ENCODE peak calls at places on chromosomes 5 and 9, in four cellular contexts. U is NCI-H524, I is H7, X is HFFc6. W is an unnamed sample.

GRCh38 chr9:37760416-37761165 is 7.0 kb downstream of the TRMT10B start:
- DNase-seq in I (no peak), U (no peak), X (peak; percentile 70), W (peak; percentile 77)

GRCh38 chr9:35470894-35471293 is 19.0 kb upstream of the RUSC2 start:
- DNase-seq in I (no peak), U (no peak), X (peak; percentile 26), W (peak; percentile 61)

GRCh38 chr9:38694676-38695075 is 25.3 kb downstream of the FAM240B start:
- DNase-seq in X (no peak), U (no peak), I (no peak), W (no peak)

GRCh38 chr5:36494756-36495637 is 111.4 kb upstream of the SLC1A3 start:
- DNase-seq in U (no peak), I (no peak), X (peak; percentile 33), W (peak; percentile 35)

GRCh38 chr9:122221223-122221811 is 7.4 kb downstream of the LHX6 start:
- DNase-seq in X (no peak), I (peak; percentile 90), U (no peak), W (no peak)

GRCh38 chr5:132237141-132237540 is 9.5 kb upstream of the P4HA2 start:
- DNase-seq in I (no peak), U (no peak), X (no peak), W (no peak)

GRCh38 chr9:105957830-105958229 is 263.5 kb downstream of the TMEM38B start:
- DNase-seq in U (no peak), I (peak; percentile 1), X (no peak), W (no peak)

GRCh38 chr5:67809589-67809988 is 406.0 kb upstream of the PIK3R1 start:
- DNase-seq in I (no peak), X (no peak), U (no peak), W (no peak)

GRCh38 chr9:113476511-113476916 is 13.0 kb downstream of the RGS3 start:
- DNase-seq in I (no peak), U (no peak), X (no peak), W (no peak)

GRCh38 chr5:95904827-95905226 is 56.8 kb downstream of the ELL2 start:
- DNase-seq in U (no peak), I (no peak), X (no peak), W (no peak)

GRCh38 chr9:34380511-34381315 is 4.0 kb upstream of the MYORG start:
- DNase-seq in I (peak; percentile 99), U (peak; percentile 3), X (peak; percentile 37), W (peak; percentile 86)

GRCh38 chr5:80799041-80799440 is 144.3 kb upstream of the DHFR start:
- DNase-seq in X (no peak), I (no peak), U (peak; percentile 65), W (no peak)

GRCh38 chr5:169350759-169351240 is 49.9 kb upstream of the SLIT3 start:
- DNase-seq in U (no peak), X (peak; percentile 99), I (no peak), W (peak; percentile 100)

GRCh38 chr5:125412051-125412560 is 665.7 kb upstream of the ZNF608 start:
- DNase-seq in X (peak; percentile 3), U (no peak), I (peak; percentile 15), W (peak; percentile 52)

GRCh38 chr5:74205745-74206570 is 434.6 kb downstream of the ENC1 start:
- DNase-seq in I (no peak), X (no peak), U (no peak), W (no peak)

GRCh38 chr5:42005561-42006153 is 80.6 kb downstream of the FBXO4 start:
- DNase-seq in U (no peak), I (peak; percentile 2), X (peak; percentile 23), W (peak; percentile 48)

GRCh38 chr9:72856985-72857631 is 95.7 kb downstream of the ALDH1A1 start:
- DNase-seq in U (peak; percentile 5), I (peak; percentile 27), X (peak; percentile 76), W (peak; percentile 57)

GRCh38 chr5:95925345-95925744 is 36.3 kb downstream of the ELL2 start:
- DNase-seq in U (no peak), I (no peak), X (no peak), W (no peak)

GRCh38 chr5:54985301-54986268 is at the start of gene ESM1:
- DNase-seq in X (peak; percentile 76), U (no peak), I (no peak), W (peak; percentile 82)

GRCh38 chr5:74135033-74135432 is 505.5 kb downstream of the ENC1 start:
- DNase-seq in U (no peak), I (no peak), X (no peak), W (no peak)

GRCh38 chr5:91418158-91418557 is 35.0 kb upstream of the ARRDC3 start:
- DNase-seq in X (no peak), U (no peak), I (no peak), W (no peak)

GRCh38 chr9:131121346-131121745 is 4.0 kb upstream of the NUP214 start:
- DNase-seq in I (no peak), U (no peak), X (no peak), W (no peak)

GRCh38 chr9:95065224-95065623 is 252.3 kb downstream of the FANCC start:
- DNase-seq in I (no peak), U (no peak), X (no peak), W (peak; percentile 41)

GRCh38 chr9:133718533-133719315 is 19.4 kb downstream of the SARDH start:
- DNase-seq in U (no peak), X (no peak), I (peak; percentile 10), W (no peak)

GRCh38 chr9:94746541-94747505 is 20.3 kb downstream of the AOPEP start:
- DNase-seq in I (no peak), U (no peak), X (no peak), W (no peak)

GRCh38 chr9:9950813-9951212 is 662.0 kb downstream of the PTPRD start:
- DNase-seq in U (no peak), X (peak; percentile 7), I (no peak), W (no peak)

GRCh38 chr5:168159425-168159824 is 132.0 kb upstream of the WWC1 start:
- DNase-seq in I (peak; percentile 76), U (peak; percentile 67), X (no peak), W (no peak)

GRCh38 chr5:171450423-171451246 is 31.2 kb downstream of the FGF18 start:
- DNase-seq in X (peak; percentile 65), U (no peak), I (peak; percentile 92), W (peak; percentile 90)

GRCh38 chr9:130301483-130302286 is 36.1 kb downstream of the HMCN2 start:
- DNase-seq in U (no peak), X (peak; percentile 41), I (no peak), W (peak; percentile 61)

GRCh38 chr5:174306345-174307030 is 261.0 kb downstream of the NSG2 start:
- DNase-seq in I (peak; percentile 26), U (no peak), X (no peak), W (no peak)

GRCh38 chr9:69542942-69543704 is 129.0 kb downstream of the APBA1 start:
- DNase-seq in X (no peak), I (peak; percentile 38), U (peak; percentile 42), W (peak; percentile 14)

GRCh38 chr9:71647094-71647591 is 121.2 kb downstream of the CEMIP2 start:
- DNase-seq in U (no peak), I (no peak), X (peak; percentile 16), W (peak; percentile 74)

GRCh38 chr5:110150199-110150598 is 460.5 kb downstream of the MAN2A1 start:
- DNase-seq in X (no peak), I (no peak), U (no peak), W (peak; percentile 2)

GRCh38 chr9:76562511-76562911 is 103.5 kb downstream of the GCNT1 start:
- DNase-seq in U (no peak), X (peak; percentile 78), I (no peak), W (peak; percentile 74)

GRCh38 chr5:141780240-141780951 is 97.8 kb downstream of the PCDH1 start:
- DNase-seq in X (no peak), U (peak; percentile 42), I (peak; percentile 76), W (no peak)

GRCh38 chr5:40688127-40688756 is 8.5 kb downstream of the PTGER4 start:
- DNase-seq in U (peak; percentile 81), I (peak; percentile 68), X (peak; percentile 63), W (peak; percentile 94)

GRCh38 chr9:3528466-3528865 is 2.7 kb upstream of the RFX3 start:
- DNase-seq in U (no peak), I (no peak), X (no peak), W (no peak)

GRCh38 chr9:136960212-136960937 is 8.3 kb downstream of the LCN12 start:
- DNase-seq in U (no peak), I (no peak), X (no peak), W (no peak)

GRCh38 chr5:35470866-35471265 is 146.8 kb upstream of the SPEF2 start:
- DNase-seq in I (no peak), U (no peak), X (peak; percentile 10), W (peak; percentile 3)